ENCODE peak calls at places on chromosomes 6 and 20, in nine cellular contexts. M is left ventricle myocardium inferior; V is CD8-positive, alpha-beta memory T cell; D is pancreas; I is GM23248; R is astrocyte; T is H9; A is spleen; N is prostate gland. P is an unnamed sample. For H3K9me3, the result is how much of the 10 kb centered on the place peaks cover.

GRCh38 chr6:38346291-38347079 is 293.2 kb downstream of the BTBD9 start:
- DNase-seq in A (no peak), D (no peak), M (no peak), V (no peak), T (no peak), R (peak), I (peak), N (no peak), P (no peak)

GRCh38 chr6:12009904-12010634 is 2.0 kb upstream of the HIVEP1 start:
- DNase-seq in I (peak), D (no peak), M (no peak), A (no peak), R (peak), T (no peak), V (no peak), N (no peak), P (no peak)

GRCh38 chr6:52364480-52365166 is 2.7 kb downstream of the PAQR8 start:
- DNase-seq in A (no peak), V (no peak), T (no peak), N (no peak), M (no peak), D (no peak), R (no peak), I (no peak), P (no peak)

GRCh38 chr20:53072923-53073579 is 100.9 kb downstream of the TSHZ2 start:
- DNase-seq in N (no peak), D (no peak), I (no peak), V (no peak), M (no peak), T (no peak), R (no peak), A (no peak), P (no peak)

GRCh38 chr6:73180718-73181619 is 44.3 kb downstream of the KHDC1L start:
- DNase-seq in M (no peak), A (no peak), N (no peak), D (no peak), V (peak), R (peak), T (no peak), I (peak), P (no peak)

GRCh38 chr6:18307006-18307405 is 42.7 kb upstream of the DEK start:
- DNase-seq in V (no peak), T (peak), R (peak), M (no peak), A (no peak), I (peak), N (no peak), D (no peak), P (no peak)

GRCh38 chr6:108781419-108782110 is 66.7 kb upstream of the ARMC2 start:
- DNase-seq in V (no peak), N (no peak), I (peak), T (peak), A (no peak), D (no peak), R (peak), M (no peak), P (no peak)

GRCh38 chr6:123640567-123641187 is 3.9 kb upstream of the TRDN start:
- DNase-seq in N (no peak), A (no peak), I (no peak), M (no peak), D (no peak), T (no peak), V (no peak), R (no peak), P (no peak)

GRCh38 chr6:159044899-159045727 is at the start of gene TAGAP:
- DNase-seq in T (no peak), I (peak), M (peak), D (peak), N (peak), R (no peak), V (peak), A (peak), P (peak)

GRCh38 chr6:117165921-117166499 is 99.3 kb upstream of the VGLL2 start:
- DNase-seq in N (no peak), R (no peak), T (no peak), A (no peak), V (no peak), D (no peak), I (no peak), M (no peak), P (no peak)

GRCh38 chr6:89079611-89080213 is 839 bp upstream of the PNRC1 start:
- DNase-seq in T (no peak), R (peak), N (peak), I (peak), M (peak), V (peak), D (peak), A (peak), P (peak)

GRCh38 chr6:78031228-78031627 is 378.4 kb downstream of the MEI4 start:
- DNase-seq in N (no peak), I (no peak), A (no peak), M (no peak), V (no peak), D (no peak), T (no peak), R (no peak), P (no peak)

GRCh38 chr6:447381-448165 is 56.0 kb downstream of the IRF4 start:
- DNase-seq in A (peak), D (no peak), T (peak), V (no peak), R (no peak), M (no peak), I (no peak), N (no peak), P (no peak)

GRCh38 chr6:156948807-156949206 is 171.6 kb downstream of the ARID1B start:
- DNase-seq in T (no peak), A (no peak), V (no peak), D (no peak), M (no peak), N (no peak), R (peak), I (peak), P (no peak)

GRCh38 chr6:52577778-52578473 is 1.1 kb upstream of the TRAM2 start:
- DNase-seq in R (no peak), A (no peak), M (no peak), I (no peak), T (no peak), N (no peak), V (no peak), D (no peak), P (no peak)

GRCh38 chr6:94623586-94623985 is 953.7 kb upstream of the MANEA start:
- DNase-seq in M (no peak), I (no peak), N (no peak), R (no peak), D (no peak), V (no peak), T (no peak), A (no peak), P (no peak)

GRCh38 chr6:94622784-94623183 is 954.6 kb upstream of the MANEA start:
- DNase-seq in M (no peak), A (no peak), V (no peak), D (no peak), N (no peak), T (no peak), R (no peak), I (no peak), P (no peak)
- H3K9me3 ChIP-seq in M (under half), A (under half), V (under half), D (under half), N (under half), T (under half), R (under half), I (under half), P (under half)

GRCh38 chr6:28090902-28091586 is 10.7 kb downstream of the ZNF165 start:
- DNase-seq in A (no peak), M (peak), R (no peak), I (peak), V (no peak), N (no peak), D (no peak), T (no peak), P (no peak)
- H3K9me3 ChIP-seq in A (half or more), M (under half), R (under half), I (under half), V (under half), N (under half), D (under half), T (under half), P (under half)

DNA sequence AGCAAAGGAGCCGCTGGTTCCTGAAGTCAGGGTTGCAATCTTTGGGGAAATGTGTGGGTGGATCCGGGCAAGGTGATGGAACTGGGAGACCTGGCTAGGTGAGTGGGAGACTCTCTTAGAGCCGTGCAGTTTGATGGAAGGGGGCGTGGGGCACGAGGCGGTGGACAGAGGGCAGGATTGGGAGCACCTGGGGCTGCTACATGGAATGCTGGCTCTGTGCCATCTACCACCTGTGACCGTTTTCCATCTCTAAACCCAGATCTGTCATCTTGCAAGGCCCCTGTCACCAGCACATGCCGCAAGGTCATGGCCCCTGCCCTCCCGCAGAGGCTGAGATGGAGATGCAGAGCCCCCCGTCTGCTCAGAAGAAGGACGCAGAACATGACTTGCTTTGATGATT is 268.5 kb downstream of the SMOC2 start:
- DNase-seq in M (no peak), I (no peak), A (no peak), V (no peak), N (no peak), D (no peak), R (no peak), T (no peak), P (no peak)
- H3K9me3 ChIP-seq in M (under half), I (under half), A (under half), V (under half), N (under half), D (under half), R (under half), T (under half), P (under half)

GRCh38 chr6:137104926-137105325 is 60.2 kb upstream of the IL20RA start:
- DNase-seq in I (no peak), A (no peak), N (no peak), V (no peak), M (no peak), R (no peak), D (no peak), T (no peak), P (no peak)
- H3K9me3 ChIP-seq in I (under half), A (under half), N (under half), V (under half), M (under half), R (under half), D (under half), T (under half), P (under half)

DNA sequence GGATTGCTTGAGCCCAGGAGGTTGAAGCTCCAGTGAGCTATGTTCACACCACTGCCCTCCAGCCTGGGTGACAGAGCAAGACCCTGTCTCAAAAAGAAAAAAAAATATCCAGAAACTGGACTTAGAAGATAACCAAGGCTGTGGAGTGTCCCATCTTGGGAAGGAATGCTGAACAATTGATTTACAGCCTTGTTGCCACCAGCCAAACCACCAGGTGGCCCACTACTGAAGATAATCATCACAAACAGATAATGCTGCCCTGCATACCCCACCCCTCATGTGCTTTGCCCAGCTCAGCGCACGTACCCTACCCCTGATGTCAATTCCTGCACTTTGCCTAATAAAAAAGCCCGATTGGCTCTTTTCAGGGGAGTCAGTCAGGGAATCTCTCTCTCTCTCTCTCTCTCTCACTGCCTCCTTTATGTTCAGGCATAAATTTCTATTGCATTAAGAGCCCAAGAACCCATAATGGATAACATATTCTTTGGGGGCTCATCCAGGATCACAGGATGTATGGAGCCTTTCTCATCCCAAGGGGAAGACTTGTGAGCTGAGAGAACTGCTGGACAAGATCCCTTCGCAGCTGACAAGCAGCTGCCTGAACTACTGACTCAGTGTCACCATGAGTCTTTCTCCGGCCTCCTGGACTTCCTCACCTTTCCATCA is 166.4 kb downstream of the CD24 start:
- DNase-seq in T (no peak), A (no peak), R (no peak), M (no peak), I (peak), V (no peak), D (no peak), N (no peak), P (no peak)
- H3K9me3 ChIP-seq in T (under half), A (half or more), R (under half), M (half or more), I (under half), V (under half), D (under half), N (under half), P (under half)

GRCh38 chr6:23212398-23212797 is 643.0 kb downstream of the HDGFL1 start:
- DNase-seq in A (no peak), V (no peak), M (no peak), I (no peak), T (no peak), N (no peak), D (no peak), R (no peak), P (no peak)
- H3K9me3 ChIP-seq in A (under half), V (under half), M (under half), I (under half), T (under half), N (under half), D (under half), R (under half), P (under half)

DNA sequence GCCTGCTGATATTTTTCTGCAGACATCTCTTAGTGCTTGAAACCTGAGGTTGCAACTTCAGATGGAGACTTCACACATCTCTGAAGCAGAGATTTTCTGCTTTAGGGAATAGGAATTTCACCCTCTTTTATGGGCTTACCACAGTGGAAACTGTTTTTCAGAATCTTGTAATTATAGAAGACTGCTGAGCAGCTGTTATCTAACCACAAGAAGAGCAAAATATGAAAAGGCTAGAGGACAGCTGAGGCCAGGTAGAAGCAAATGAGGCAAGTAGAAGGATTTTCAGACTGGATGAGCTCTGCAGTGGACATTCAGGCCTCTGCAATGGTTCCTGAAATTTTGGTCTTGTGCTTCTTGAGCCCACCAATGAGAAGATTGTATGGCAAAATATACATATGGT is 764.4 kb downstream of the QKI start:
- DNase-seq in I (no peak), D (no peak), T (no peak), N (no peak), V (no peak), A (no peak), R (no peak), M (no peak), P (no peak)
- H3K9me3 ChIP-seq in I (under half), D (under half), T (under half), N (under half), V (under half), A (under half), R (under half), M (under half), P (under half)

GRCh38 chr20:60327971-60328660 is 369.9 kb downstream of the CDH26 start:
- DNase-seq in N (no peak), D (no peak), I (no peak), A (no peak), R (no peak), V (no peak), M (no peak), T (no peak), P (no peak)
- H3K9me3 ChIP-seq in N (under half), D (under half), I (under half), A (under half), R (under half), V (under half), M (under half), T (under half), P (under half)

GRCh38 chr20:31274441-31274840 is 17.0 kb downstream of the DEFB115 start:
- DNase-seq in M (no peak), T (no peak), N (no peak), R (no peak), V (no peak), I (no peak), D (no peak), A (peak), P (no peak)
- H3K9me3 ChIP-seq in M (half or more), T (half or more), N (under half), R (under half), V (under half), I (under half), D (under half), A (half or more), P (under half)

P was measured in T-helper 17 cell.